ENCODE peak calls at places on chromosomes 3 and 15, in ten cellular contexts. A is hepatocyte; D is right cardiac atrium; L is tibial artery; M is fibroblast of lung; V is Jurkat, Clone E6-1; E is transverse colon; G is BE2C; J is esophagus muscularis mucosa; H is pancreas. Q is an unnamed sample.

GRCh38 chr15:90557651-90558084 is 27.9 kb downstream of the CRTC3 start:
- DNase-seq in A (peak), D (peak), L (peak), M (peak), V (no peak), E (peak), G (peak), J (no peak), H (peak), Q (peak)

GRCh38 chr3:185824467-185825378 is at the start of gene IGF2BP2:
- DNase-seq in A (peak), D (peak), L (peak), M (peak), V (no peak), E (peak), G (peak), J (no peak), H (peak), Q (peak)

GRCh38 chr3:134457331-134458125 is 28.3 kb downstream of the ANAPC13 start:
- DNase-seq in A (no peak), D (no peak), L (no peak), M (no peak), V (no peak), E (no peak), G (no peak), J (no peak), H (no peak), Q (no peak)

GRCh38 chr3:45583021-45583851 is 11.3 kb upstream of the LIMD1 start:
- DNase-seq in A (no peak), D (peak), L (no peak), M (peak), V (no peak), E (peak), G (peak), J (no peak), H (peak), Q (peak)

GRCh38 chr3:149615731-149616221 is 42.0 kb downstream of the WWTR1 start:
- DNase-seq in A (no peak), D (peak), L (no peak), M (no peak), V (no peak), E (no peak), G (no peak), J (no peak), H (no peak), Q (no peak)

GRCh38 chr15:49620174-49620573 is 444 bp downstream of the FAM227B start:
- DNase-seq in A (no peak), D (no peak), L (no peak), M (peak), V (no peak), E (peak), G (no peak), J (no peak), H (no peak), Q (no peak)

GRCh38 chr15:39591141-39591895 is 10.4 kb downstream of the THBS1 start:
- DNase-seq in A (no peak), D (no peak), L (no peak), M (peak), V (no peak), E (peak), G (no peak), J (no peak), H (no peak), Q (no peak)

GRCh38 chr3:153547984-153548383 is 386.0 kb downstream of the RAP2B start:
- DNase-seq in A (no peak), D (no peak), L (no peak), M (no peak), V (no peak), E (no peak), G (no peak), J (no peak), H (no peak), Q (no peak)

GRCh38 chr3:108940568-108941285 is 13.0 kb downstream of the GUCA1C start:
- DNase-seq in A (no peak), D (no peak), L (no peak), M (no peak), V (no peak), E (no peak), G (no peak), J (no peak), H (no peak), Q (no peak)

GRCh38 chr3:193943200-193943599 is 192.7 kb upstream of the HES1 start:
- DNase-seq in A (no peak), D (peak), L (no peak), M (no peak), V (no peak), E (no peak), G (peak), J (no peak), H (no peak), Q (no peak)

GRCh38 chr15:45091161-45091560 is 22.8 kb downstream of the DUOX2 start:
- DNase-seq in A (peak), D (no peak), L (no peak), M (peak), V (no peak), E (no peak), G (no peak), J (no peak), H (no peak), Q (no peak)

GRCh38 chr15:52804526-52805081 is 14.5 kb upstream of the ONECUT1 start:
- DNase-seq in A (no peak), D (no peak), L (no peak), M (no peak), V (no peak), E (no peak), G (no peak), J (no peak), H (no peak), Q (no peak)
- H3K4me3 ChIP-seq in A (peak), D (peak), L (peak), M (no peak), V (no peak), E (peak), G (peak), J (peak), H (no peak), Q (peak)

DNA sequence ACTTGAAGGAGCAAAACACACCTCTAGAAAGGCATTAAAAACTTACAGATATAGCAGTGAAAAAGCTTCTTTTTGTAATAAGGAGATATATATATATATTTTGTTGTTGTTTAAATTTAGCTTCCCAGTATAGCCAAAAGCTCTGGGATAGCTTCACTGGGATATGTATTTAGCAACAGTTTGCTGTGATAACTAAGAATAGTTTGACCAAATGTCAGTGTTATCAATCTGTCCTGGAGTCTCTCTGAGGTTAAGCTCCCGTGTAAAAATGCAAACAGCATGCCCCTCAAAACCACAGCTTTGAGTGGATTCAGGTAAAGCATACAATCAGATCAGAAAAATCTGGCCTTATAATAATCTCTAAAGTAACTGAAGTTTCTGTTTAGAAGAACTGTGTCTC is 2.9 kb downstream of the CADPS start:
- DNase-seq in A (no peak), D (no peak), L (no peak), M (no peak), V (no peak), E (no peak), G (no peak), J (no peak), H (no peak), Q (no peak)
- H3K4me3 ChIP-seq in A (no peak), D (peak), L (no peak), M (no peak), V (no peak), E (no peak), G (no peak), J (no peak), H (no peak), Q (peak)

GRCh38 chr15:66581972-66582537 is 16.3 kb upstream of the LCTL start:
- DNase-seq in A (no peak), D (peak), L (no peak), M (peak), V (no peak), E (no peak), G (peak), J (no peak), H (no peak), Q (no peak)
- H3K4me3 ChIP-seq in A (no peak), D (no peak), L (no peak), M (no peak), V (no peak), E (no peak), G (peak), J (no peak), H (no peak), Q (no peak)

GRCh38 chr3:100715176-100715575 is 5.9 kb downstream of the TFG start:
- DNase-seq in A (no peak), D (no peak), L (no peak), M (no peak), V (no peak), E (no peak), G (no peak), J (no peak), H (no peak), Q (no peak)
- H3K4me3 ChIP-seq in A (no peak), D (no peak), L (no peak), M (no peak), V (no peak), E (no peak), G (no peak), J (no peak), H (no peak), Q (no peak)

GRCh38 chr3:38297537-38297936 is 15.4 kb downstream of the SLC22A14 start:
- DNase-seq in A (no peak), D (no peak), L (no peak), M (no peak), V (no peak), E (no peak), G (no peak), J (no peak), H (no peak), Q (no peak)
- H3K4me3 ChIP-seq in A (no peak), D (no peak), L (no peak), M (no peak), V (no peak), E (no peak), G (no peak), J (no peak), H (no peak), Q (no peak)